ENCODE peak calls at places on chromosomes 11 and 22, in six cellular contexts. M is adrenal gland, W is Peyer's patch, B is left lung, P is tibial artery, U is cardiac muscle cell. N is an unnamed sample.
A peak's percentile ranks its signal among the peaks of the same experiment; 100 is the strongest.

GRCh38 chr11:31790649-31791048 is 20.5 kb downstream of the PAX6 start:
- DNase-seq in M (no peak), W (no peak), B (no peak), P (no peak), U (no peak), N (no peak)

GRCh38 chr22:50184004-50184461 is 1.7 kb upstream of the TRABD start:
- DNase-seq in M (peak; percentile 53), W (peak; percentile 81), B (peak; percentile 81), P (peak; percentile 68), U (peak; percentile 76), N (peak; percentile 89)

GRCh38 chr11:26946209-26946828 is 47.6 kb upstream of the FIBIN start:
- DNase-seq in M (no peak), W (no peak), B (no peak), P (no peak), U (no peak), N (no peak)

GRCh38 chr11:19242184-19242932 is 1.6 kb upstream of the E2F8 start:
- DNase-seq in M (no peak), W (no peak), B (no peak), P (no peak), U (no peak), N (no peak)

GRCh38 chr11:13292970-13293369 is 15.4 kb downstream of the BMAL1 start:
- DNase-seq in M (no peak), W (no peak), B (no peak), P (no peak), U (no peak), N (no peak)

GRCh38 chr22:23403720-23404688 is 176.1 kb downstream of the IGLL1 start:
- DNase-seq in M (no peak), W (peak; percentile 43), B (no peak), P (no peak), U (peak; percentile 18), N (no peak)

GRCh38 chr11:7638710-7639642 is 34.3 kb downstream of the CYB5R2 start:
- DNase-seq in M (no peak), W (no peak), B (no peak), P (peak; percentile 63), U (no peak), N (no peak)

GRCh38 chr22:28710112-28710888 is 30.7 kb upstream of the TTC28 start:
- DNase-seq in M (no peak), W (no peak), B (no peak), P (no peak), U (no peak), N (no peak)

GRCh38 chr11:119359365-119360229 is 13.1 kb upstream of the MFRP start:
- DNase-seq in M (no peak), W (no peak), B (no peak), P (no peak), U (no peak), N (no peak)

GRCh38 chr11:65506770-65507485 is 8.1 kb downstream of the MALAT1 start:
- DNase-seq in M (peak; percentile 78), W (peak; percentile 70), B (no peak), P (peak; percentile 64), U (peak; percentile 64), N (peak; percentile 67)

GRCh38 chr11:16114978-16115871 is 241.1 kb downstream of the SOX6 start:
- DNase-seq in M (no peak), W (peak; percentile 57), B (no peak), P (no peak), U (no peak), N (no peak)

GRCh38 chr11:134236834-134237556 is 12.5 kb downstream of the VPS26B start:
- DNase-seq in M (no peak), W (no peak), B (no peak), P (no peak), U (no peak), N (no peak)

GRCh38 chr22:32407332-32407731 is 4.7 kb downstream of the RTCB start:
- DNase-seq in M (no peak), W (no peak), B (no peak), P (no peak), U (no peak), N (no peak)

GRCh38 chr11:120172054-120172881 is 34.4 kb upstream of the TRIM29 start:
- DNase-seq in M (peak; percentile 70), W (peak; percentile 84), B (peak; percentile 29), P (peak; percentile 65), U (peak; percentile 85), N (peak; percentile 73)

GRCh38 chr11:103110406-103110805 is 1.2 kb downstream of the DYNC2H1 start:
- DNase-seq in M (no peak), W (no peak), B (no peak), P (no peak), U (no peak), N (no peak)

GRCh38 chr11:122069946-122070345 is 46.1 kb downstream of the BLID start:
- DNase-seq in M (peak; percentile 34), W (peak; percentile 46), B (peak; percentile 66), P (peak; percentile 75), U (peak; percentile 59), N (no peak)

GRCh38 chr11:16883179-16883578 is 131.0 kb downstream of the PLEKHA7 start:
- DNase-seq in M (no peak), W (peak; percentile 51), B (no peak), P (no peak), U (peak; percentile 39), N (no peak)

GRCh38 chr22:28128827-28129226 is 209.8 kb upstream of the PITPNB start:
- DNase-seq in M (no peak), W (no peak), B (no peak), P (no peak), U (no peak), N (no peak)

GRCh38 chr11:57566564-57567209 is 785 bp downstream of the UBE2L6 start:
- DNase-seq in M (no peak), W (no peak), B (no peak), P (no peak), U (no peak), N (no peak)

GRCh38 chr11:70153133-70153727 is 49.9 kb upstream of the FADD start:
- DNase-seq in M (no peak), W (no peak), B (no peak), P (no peak), U (no peak), N (no peak)

GRCh38 chr11:13035711-13036110 is 26.6 kb downstream of the RASSF10 start:
- DNase-seq in M (no peak), W (no peak), B (no peak), P (no peak), U (no peak), N (no peak)

GRCh38 chr11:86621854-86622253 is 50.6 kb downstream of the ME3 start:
- DNase-seq in M (no peak), W (no peak), B (no peak), P (no peak), U (no peak), N (no peak)

GRCh38 chr11:129960216-129961214 is 42.1 kb downstream of the PRDM10 start:
- DNase-seq in M (no peak), W (peak; percentile 55), B (no peak), P (no peak), U (no peak), N (no peak)

GRCh38 chr22:19869497-19870152 is 15.0 kb upstream of the GNB1L start:
- DNase-seq in M (peak; percentile 8), W (peak; percentile 38), B (no peak), P (peak; percentile 14), U (no peak), N (peak; percentile 48)

GRCh38 chr11:60155928-60156327 is 27.0 kb downstream of the MS4A6A start:
- DNase-seq in M (no peak), W (no peak), B (no peak), P (no peak), U (no peak), N (no peak)

GRCh38 chr22:29190915-29191314 is 14.8 kb upstream of the EMID1 start:
- DNase-seq in M (no peak), W (no peak), B (peak; percentile 13), P (no peak), U (no peak), N (peak; percentile 7)

GRCh38 chr22:19097518-19097917 is 24.7 kb downstream of the DGCR2 start:
- DNase-seq in M (no peak), W (no peak), B (no peak), P (no peak), U (no peak), N (peak; percentile 53)

DNA sequence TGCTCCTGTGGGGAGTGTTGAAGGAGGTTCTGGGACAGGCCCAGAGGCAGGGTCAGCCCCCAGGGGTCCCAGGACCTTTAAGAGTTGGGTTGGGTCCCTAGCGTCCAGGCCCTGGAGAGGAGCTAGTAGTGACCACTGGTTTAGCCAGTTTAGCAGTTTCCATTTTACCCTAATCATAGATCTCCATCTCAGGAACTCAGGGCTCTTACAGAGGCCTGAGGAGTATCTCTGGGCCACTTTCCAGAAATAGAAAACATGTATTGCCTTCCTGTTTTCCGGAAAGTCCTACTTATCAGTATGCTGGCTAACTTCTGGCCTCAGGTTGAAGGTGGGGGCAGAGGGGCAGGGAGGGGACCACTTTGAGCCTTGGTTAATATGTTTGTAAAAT is 13.5 kb downstream of the NCF4 start:
- DNase-seq in M (no peak), W (no peak), B (no peak), P (no peak), U (no peak), N (no peak)
- H3K27me3 ChIP-seq in M (no peaks in the 10 kb centered on the region), W (no peaks in the 10 kb centered on the region), B (no peaks in the 10 kb centered on the region), P (no peaks in the 10 kb centered on the region), U (peaks cover 11% of the 10 kb centered on the region), N (no peaks in the 10 kb centered on the region)

GRCh38 chr11:77322506-77322905 is 21.0 kb upstream of the GDPD4 start:
- DNase-seq in M (no peak), W (no peak), B (no peak), P (no peak), U (no peak), N (no peak)
- H3K27ac ChIP-seq in M (no peak overlapping the region), W (no peak overlapping the region), B (no peak overlapping the region), P (no peak overlapping the region), U (no peak overlapping the region), N (no peak overlapping the region)

GRCh38 chr22:27004434-27004833 is 347.0 kb downstream of the MIAT start:
- DNase-seq in M (no peak), W (no peak), B (no peak), P (no peak), U (no peak), N (no peak)

GRCh38 chr22:26998134-26998533 is 340.7 kb downstream of the MIAT start:
- DNase-seq in M (no peak), W (no peak), B (no peak), P (no peak), U (no peak), N (no peak)

GRCh38 chr22:27008454-27008853 is 351.1 kb downstream of the MIAT start:
- DNase-seq in M (no peak), W (no peak), B (no peak), P (no peak), U (no peak), N (no peak)

DNA sequence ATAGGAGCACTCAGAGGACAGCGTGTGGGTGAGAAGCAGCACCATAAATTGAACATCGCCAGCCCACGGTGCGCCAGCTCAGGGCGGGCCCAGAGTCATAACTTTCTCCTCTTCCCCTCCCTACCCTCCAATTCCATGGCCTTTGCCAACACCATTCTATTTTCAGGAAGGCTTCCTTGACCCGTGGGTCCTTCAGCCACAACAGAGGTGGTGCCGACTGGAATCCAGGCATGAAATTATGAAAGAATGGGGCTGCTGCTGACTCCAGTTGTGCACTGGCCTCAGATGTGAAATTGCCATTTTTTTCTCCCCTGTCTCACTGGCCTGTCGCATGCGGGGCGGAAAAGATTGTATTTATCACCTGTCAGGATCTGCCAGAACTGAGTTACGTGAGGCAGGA is 345.9 kb downstream of the MIAT start:
- DNase-seq in M (no peak), W (no peak), B (no peak), P (no peak), U (no peak), N (no peak)
- H3K27me3 ChIP-seq in M (peaks cover 11% of the 10 kb centered on the region), W (no peaks in the 10 kb centered on the region), B (no peaks in the 10 kb centered on the region), P (no peaks in the 10 kb centered on the region), U (no peaks in the 10 kb centered on the region), N (peaks cover 21% of the 10 kb centered on the region)

GRCh38 chr11:209275-210121 is 2.0 kb downstream of the RIC8A start:
- DNase-seq in M (no peak), W (peak; percentile 50), B (no peak), P (no peak), U (no peak), N (peak; percentile 66)
- H3K27ac ChIP-seq in M (peak overlapping the region; percentile 98), W (peak overlapping the region; percentile 98), B (peak overlapping the region; percentile 100), P (peak overlapping the region; percentile 96), U (peak overlapping the region; percentile 96), N (peak overlapping the region; percentile 99)

N was measured in upper lobe of right lung.